ENCODE peak calls at places on chromosomes 11 and 22, in eight cellular contexts. E is GM23248, H is astrocyte, J is fibroblast of lung, I is H1, L is endothelial cell of umbilical vein, Z is HCT116, W is keratinocyte. P is an unnamed sample.

GRCh38 chr11:2716376-2717095 is 16.7 kb upstream of the KCNQ1OT1 start:
- DNase-seq in E (no peak), H (no peak), J (no peak), I (no peak), L (no peak), Z (no peak), W (no peak), P (no peak)

GRCh38 chr11:70065318-70066135 is 12.6 kb upstream of the ANO1 start:
- DNase-seq in E (no peak), H (no peak), J (no peak), I (peak), L (no peak), Z (no peak), W (no peak), P (no peak)

GRCh38 chr11:36333468-36333867 is 37.4 kb downstream of the PRR5L start:
- DNase-seq in E (peak), H (peak), J (peak), I (no peak), L (no peak), Z (no peak), W (no peak), P (peak)

GRCh38 chr11:35853871-35854270 is 90.0 kb upstream of the LDLRAD3 start:
- DNase-seq in E (no peak), H (no peak), J (no peak), I (no peak), L (no peak), Z (no peak), W (no peak), P (no peak)

GRCh38 chr11:78698612-78699011 is 123.9 kb upstream of the NARS2 start:
- DNase-seq in E (peak), H (peak), J (peak), I (no peak), L (no peak), Z (no peak), W (no peak), P (peak)

GRCh38 chr11:88042238-88043032 is 132.8 kb downstream of the RAB38 start:
- DNase-seq in E (no peak), H (no peak), J (no peak), I (no peak), L (no peak), Z (no peak), W (no peak), P (no peak)

GRCh38 chr22:32602154-32602553 is 127.5 kb downstream of the FBXO7 start:
- DNase-seq in E (no peak), H (no peak), J (no peak), I (no peak), L (no peak), Z (no peak), W (no peak), P (no peak)

GRCh38 chr11:80958414-80958813 is 1517.6 kb upstream of the TENM4 start:
- DNase-seq in E (peak), H (peak), J (peak), I (no peak), L (no peak), Z (no peak), W (no peak), P (peak)

GRCh38 chr11:86565787-86566186 is 106.6 kb downstream of the ME3 start:
- DNase-seq in E (no peak), H (no peak), J (no peak), I (no peak), L (no peak), Z (no peak), W (no peak), P (no peak)

GRCh38 chr11:93648168-93648567 is 13.3 kb upstream of the CEP295 start:
- DNase-seq in E (peak), H (peak), J (peak), I (no peak), L (peak), Z (no peak), W (no peak), P (peak)

GRCh38 chr11:128733440-128734115 is 39.7 kb downstream of the FLI1 start:
- DNase-seq in E (no peak), H (peak), J (peak), I (peak), L (peak), Z (no peak), W (no peak), P (no peak)

GRCh38 chr22:27335102-27335660 is 466.4 kb downstream of the MN1 start:
- DNase-seq in E (no peak), H (no peak), J (no peak), I (peak), L (no peak), Z (no peak), W (no peak), P (no peak)

GRCh38 chr22:41401781-41402648 is 20.3 kb downstream of the TEF start:
- DNase-seq in E (peak), H (no peak), J (peak), I (no peak), L (peak), Z (no peak), W (no peak), P (peak)

GRCh38 chr11:102191832-102192231 is 81.6 kb downstream of the YAP1 start:
- DNase-seq in E (no peak), H (no peak), J (no peak), I (no peak), L (no peak), Z (no peak), W (no peak), P (no peak)

GRCh38 chr22:41447435-41448188 is 1.0 kb upstream of the TOB2 start:
- DNase-seq in E (peak), H (peak), J (peak), I (peak), L (peak), Z (no peak), W (no peak), P (peak)

GRCh38 chr11:1964955-1965354 is 17.8 kb downstream of the MRPL23 start:
- DNase-seq in E (no peak), H (no peak), J (no peak), I (no peak), L (no peak), Z (no peak), W (no peak), P (no peak)

GRCh38 chr22:27216444-27216843 is 559.1 kb downstream of the MIAT start:
- DNase-seq in E (no peak), H (no peak), J (no peak), I (no peak), L (no peak), Z (no peak), W (no peak), P (no peak)

GRCh38 chr11:57668467-57668890 is 565 bp downstream of the ZDHHC5 start:
- DNase-seq in E (peak), H (no peak), J (no peak), I (no peak), L (peak), Z (no peak), W (no peak), P (no peak)

GRCh38 chr11:75383246-75383645 is 16.1 kb upstream of the RPS3 start:
- DNase-seq in E (no peak), H (no peak), J (no peak), I (no peak), L (no peak), Z (no peak), W (no peak), P (no peak)

GRCh38 chr11:2930705-2931415 is 1.6 kb upstream of the PHLDA2 start:
- DNase-seq in E (peak), H (no peak), J (no peak), I (peak), L (peak), Z (peak), W (no peak), P (peak)

GRCh38 chr11:113577356-113578163 is 102.4 kb upstream of the DRD2 start:
- DNase-seq in E (peak), H (no peak), J (no peak), I (peak), L (no peak), Z (no peak), W (no peak), P (peak)

GRCh38 chr11:33689506-33689905 is 11.1 kb downstream of the C11orf91 start:
- DNase-seq in E (peak), H (no peak), J (no peak), I (peak), L (peak), Z (no peak), W (no peak), P (no peak)

GRCh38 chr11:33690290-33691050 is 10.2 kb downstream of the C11orf91 start:
- DNase-seq in E (peak), H (peak), J (peak), I (no peak), L (peak), Z (peak), W (peak), P (peak)

GRCh38 chr11:33689089-33689488 is 11.5 kb downstream of the C11orf91 start:
- DNase-seq in E (peak), H (no peak), J (peak), I (no peak), L (peak), Z (no peak), W (peak), P (peak)

GRCh38 chr11:33692013-33692504 is 8.6 kb downstream of the C11orf91 start:
- DNase-seq in E (peak), H (peak), J (peak), I (no peak), L (peak), Z (peak), W (no peak), P (peak)

GRCh38 chr11:33691051-33691864 is 9.4 kb downstream of the C11orf91 start:
- DNase-seq in E (peak), H (no peak), J (no peak), I (no peak), L (no peak), Z (peak), W (no peak), P (no peak)
- H3K9ac ChIP-seq in E (peak), H (peak), J (peak), I (no peak), L (peak), Z (peak), W (peak), P (peak)

DNA sequence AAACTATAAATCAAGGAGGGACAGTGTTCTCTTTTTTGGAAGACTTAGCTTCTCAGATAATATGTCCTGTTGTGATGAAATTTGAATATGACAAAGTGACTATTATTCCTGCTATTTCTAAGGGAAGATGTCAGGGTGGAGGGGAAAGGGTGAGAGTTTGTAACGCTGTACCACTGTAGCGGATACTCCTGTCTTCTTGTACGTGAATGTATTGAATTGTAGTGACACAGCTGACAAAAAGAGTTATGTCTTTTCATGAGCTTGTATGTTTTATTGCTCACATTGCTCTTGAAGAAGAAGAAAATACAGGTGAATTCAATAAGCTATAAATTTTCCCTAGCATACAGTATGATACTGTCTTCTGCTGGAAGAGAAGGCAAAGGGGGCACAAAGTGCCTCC is 538.4 kb upstream of the LRRC4C start:
- DNase-seq in E (no peak), H (no peak), J (no peak), I (no peak), L (no peak), Z (no peak), W (no peak), P (no peak)
- H3K4me3 ChIP-seq in E (no peak), H (no peak), J (no peak), I (no peak), L (no peak), Z (no peak), W (no peak), P (peak)

DNA sequence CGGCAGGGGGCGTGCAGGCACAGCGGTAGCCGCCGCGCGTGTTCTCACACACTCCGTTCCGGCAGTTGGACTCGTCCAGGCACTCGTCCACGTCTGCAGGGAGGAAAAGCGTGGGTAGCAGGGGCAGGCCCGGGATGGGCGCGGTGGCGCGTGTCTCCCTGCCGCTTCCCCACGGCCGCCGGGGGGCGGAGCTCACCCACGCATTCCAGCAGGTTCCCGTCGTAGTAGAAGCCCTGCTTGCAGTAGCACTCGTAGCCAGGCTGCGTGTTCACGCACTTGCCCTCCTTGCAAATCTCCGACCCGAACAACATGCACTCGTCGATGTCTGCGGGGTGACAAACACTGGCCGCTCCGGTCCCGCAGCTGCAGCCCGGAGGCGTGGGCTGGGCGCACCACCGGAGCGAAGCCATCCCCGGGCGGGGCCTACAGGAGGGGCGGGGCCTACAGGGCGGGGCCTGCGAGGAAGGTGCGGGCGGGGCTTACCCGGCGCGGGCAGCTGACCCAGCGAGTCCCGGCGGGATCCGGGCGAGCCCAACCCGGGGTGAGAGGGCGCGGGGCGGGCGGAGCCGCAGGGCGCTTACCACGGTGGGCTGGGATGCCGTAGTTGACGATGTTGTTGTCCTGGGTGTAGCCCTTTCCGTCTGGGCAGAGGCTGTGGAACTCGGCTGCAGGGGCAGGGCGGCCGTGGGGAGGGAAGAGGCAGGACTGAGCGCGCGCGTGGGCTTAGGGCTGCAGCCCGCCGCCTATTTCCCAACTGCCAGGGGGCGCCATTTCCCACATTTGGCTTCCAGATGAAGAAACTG is 15.6 kb downstream of the SCYL1 start:
- DNase-seq in E (peak), H (peak), J (peak), I (peak), L (peak), Z (peak), W (no peak), P (peak)
- TF ChIP-seq EZH2 in E (no peak), H (no peak), J (no peak), I (no peak), L (no peak), Z (no peak), W (no peak), P (no peak)

GRCh38 chr11:62957147-62957546 is 27.6 kb downstream of the SLC22A6 start:
- DNase-seq in E (no peak), H (no peak), J (no peak), I (no peak), L (no peak), Z (no peak), W (no peak), P (no peak)

GRCh38 chr11:62961017-62961416 is 23.8 kb downstream of the SLC22A6 start:
- DNase-seq in E (no peak), H (no peak), J (no peak), I (no peak), L (no peak), Z (no peak), W (no peak), P (no peak)

GRCh38 chr11:62954478-62954877 is 30.3 kb downstream of the SLC22A6 start:
- DNase-seq in E (no peak), H (no peak), J (no peak), I (no peak), L (no peak), Z (no peak), W (no peak), P (no peak)

GRCh38 chr11:62958547-62959071 is 26.2 kb downstream of the SLC22A6 start:
- DNase-seq in E (peak), H (no peak), J (no peak), I (no peak), L (peak), Z (no peak), W (no peak), P (no peak)

GRCh38 chr11:62959077-62959980 is 25.4 kb downstream of the SLC22A6 start:
- DNase-seq in E (no peak), H (no peak), J (no peak), I (no peak), L (no peak), Z (no peak), W (no peak), P (no peak)
- H3K9ac ChIP-seq in E (no peak), H (no peak), J (no peak), I (no peak), L (no peak), Z (no peak), W (no peak), P (no peak)

DNA sequence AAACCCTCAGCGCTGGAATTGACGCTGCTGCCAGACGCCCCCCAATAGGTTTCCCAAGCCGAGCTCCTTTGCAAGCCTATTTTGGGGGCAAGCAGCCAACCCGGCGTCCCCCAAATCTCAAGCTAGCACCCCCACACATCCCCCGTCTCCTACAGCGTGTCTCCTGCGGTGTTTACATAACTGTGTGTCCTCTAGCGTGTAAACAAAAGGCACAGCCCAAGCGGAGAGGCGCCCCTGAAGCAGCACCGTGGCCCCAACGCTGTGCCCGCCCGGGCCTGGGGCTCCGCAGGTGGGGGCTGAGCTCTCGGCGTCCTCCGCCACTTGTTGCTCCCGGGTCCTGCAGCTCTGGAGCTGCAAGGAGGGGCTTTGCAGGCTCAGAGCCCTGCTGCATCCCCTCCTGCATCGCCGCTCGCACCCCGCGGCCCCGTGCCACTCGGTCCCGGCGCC is 1.6 kb downstream of the CADM1 start:
- DNase-seq in E (peak), H (no peak), J (no peak), I (peak), L (no peak), Z (no peak), W (no peak), P (no peak)
- H3K4me3 ChIP-seq in E (peak), H (peak), J (peak), I (peak), L (peak), Z (no peak), W (peak), P (peak)

DNA sequence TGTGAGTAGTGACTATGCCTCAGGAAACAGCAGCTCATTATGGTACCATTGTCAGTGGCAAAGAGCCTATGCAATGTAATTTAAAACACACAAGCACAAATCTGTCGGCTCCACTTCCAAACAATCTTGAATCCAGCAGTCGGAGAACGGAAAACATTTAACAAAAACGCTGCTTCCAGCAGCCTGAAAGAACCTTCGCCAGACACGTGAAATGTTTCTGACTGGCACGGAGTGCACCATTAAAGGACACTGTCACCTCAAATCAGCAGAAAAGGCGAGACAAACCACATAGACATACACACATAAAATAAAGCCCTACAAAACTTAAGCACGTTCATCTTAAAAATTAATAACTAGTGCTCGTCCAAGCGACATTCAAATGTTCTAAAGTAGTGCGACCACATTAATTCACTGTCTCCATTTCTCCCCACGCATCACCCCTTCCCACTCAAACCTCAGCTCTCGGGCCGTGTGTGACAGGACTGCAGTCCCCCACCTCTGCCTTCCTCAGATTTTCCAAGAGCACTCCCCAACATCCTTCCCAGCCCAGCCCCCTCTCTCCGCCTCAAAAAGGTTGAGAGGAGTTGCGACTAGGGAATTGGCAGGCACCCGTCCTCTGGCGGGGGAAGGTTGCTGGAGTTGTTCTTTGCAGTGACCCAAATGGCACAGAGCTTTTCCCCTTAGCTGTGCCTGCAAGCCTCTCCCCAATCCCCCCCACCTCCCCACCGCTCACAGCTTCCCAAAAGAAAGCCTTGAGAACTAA is 638 bp downstream of the RAB30 start:
- DNase-seq in E (peak), H (no peak), J (no peak), I (no peak), L (no peak), Z (no peak), W (no peak), P (no peak)
- TF ChIP-seq EZH2 in E (no peak), H (no peak), J (no peak), I (no peak), L (no peak), Z (no peak), W (no peak), P (no peak)

GRCh38 chr22:49153921-49154320 is 673.8 kb downstream of the BRD1 start:
- DNase-seq in E (no peak), H (no peak), J (no peak), I (no peak), L (no peak), Z (no peak), W (no peak), P (no peak)

GRCh38 chr22:49150801-49151221 is 676.9 kb downstream of the BRD1 start:
- DNase-seq in E (no peak), H (no peak), J (no peak), I (no peak), L (no peak), Z (no peak), W (no peak), P (no peak)

GRCh38 chr22:49151256-49152131 is 676.2 kb downstream of the BRD1 start:
- DNase-seq in E (no peak), H (no peak), J (no peak), I (no peak), L (no peak), Z (no peak), W (no peak), P (no peak)

GRCh38 chr22:49152930-49153770 is 674.5 kb downstream of the BRD1 start:
- DNase-seq in E (no peak), H (no peak), J (no peak), I (no peak), L (no peak), Z (no peak), W (no peak), P (no peak)

GRCh38 chr22:49152146-49152929 is 675.3 kb downstream of the BRD1 start:
- DNase-seq in E (no peak), H (no peak), J (no peak), I (no peak), L (no peak), Z (no peak), W (no peak), P (no peak)
- H3K9ac ChIP-seq in E (no peak), H (no peak), J (no peak), I (no peak), L (no peak), Z (no peak), W (no peak), P (no peak)

GRCh38 chr22:24432059-24432853 is 4.9 kb downstream of the ADORA2A start:
- DNase-seq in E (peak), H (peak), J (peak), I (no peak), L (no peak), Z (no peak), W (no peak), P (peak)

GRCh38 chr22:24433001-24433867 is 5.8 kb downstream of the ADORA2A start:
- DNase-seq in E (no peak), H (no peak), J (no peak), I (no peak), L (no peak), Z (no peak), W (no peak), P (no peak)

GRCh38 chr22:24435323-24435645 is 7.9 kb downstream of the ADORA2A start:
- DNase-seq in E (no peak), H (no peak), J (no peak), I (no peak), L (no peak), Z (no peak), W (no peak), P (no peak)

GRCh38 chr22:24434472-24435322 is 7.3 kb downstream of the ADORA2A start:
- DNase-seq in E (peak), H (peak), J (peak), I (no peak), L (no peak), Z (no peak), W (no peak), P (no peak)

GRCh38 chr22:24433868-24434471 is 6.6 kb downstream of the ADORA2A start:
- DNase-seq in E (peak), H (peak), J (peak), I (no peak), L (peak), Z (no peak), W (no peak), P (peak)
- H3K4me3 ChIP-seq in E (no peak), H (no peak), J (no peak), I (no peak), L (no peak), Z (no peak), W (no peak), P (no peak)

GRCh38 chr22:19718255-19719054 is 4.2 kb downstream of the SEPTIN5 start:
- DNase-seq in E (peak), H (no peak), J (no peak), I (no peak), L (no peak), Z (no peak), W (no peak), P (no peak)
- TF ChIP-seq EZH2 in E (no peak), H (no peak), J (peak), I (no peak), L (no peak), Z (no peak), W (peak), P (no peak)

P was measured in mammary epithelial cell.